ENCODE peak calls at places on chromosomes 3 and 15, in eight cellular contexts. One of them, this sample, is unnamed.

GRCh38 chr3:147886889-147887288 is 477.7 kb downstream of the ZIC1 start:
- DNase-seq in mammary epithelial cell: no peak
- DNase-seq in HL-60: no peak
- DNase-seq in suprapubic skin: no peak
- DNase-seq in PC-9: no peak
- DNase-seq in astrocyte: no peak
- DNase-seq in AG10803: no peak
- DNase-seq in heart left ventricle: no peak
- DNase-seq in this sample: no peak

GRCh38 chr3:46670891-46671427 is 22.5 kb downstream of the ALS2CL start:
- DNase-seq in HL-60: no peak
- DNase-seq in suprapubic skin: peak
- DNase-seq in AG10803: no peak
- DNase-seq in heart left ventricle: no peak
- DNase-seq in PC-9: no peak
- DNase-seq in astrocyte: no peak
- DNase-seq in mammary epithelial cell: no peak
- DNase-seq in this sample: peak

GRCh38 chr15:77525411-77525811 is 104.7 kb downstream of the HMG20A start:
- DNase-seq in HL-60: no peak
- DNase-seq in PC-9: no peak
- DNase-seq in astrocyte: no peak
- DNase-seq in mammary epithelial cell: no peak
- DNase-seq in AG10803: no peak
- DNase-seq in suprapubic skin: peak
- DNase-seq in heart left ventricle: no peak
- DNase-seq in this sample: peak

GRCh38 chr15:75203908-75204263 is 2.2 kb downstream of the C15orf39 start:
- DNase-seq in PC-9: no peak
- DNase-seq in mammary epithelial cell: no peak
- DNase-seq in suprapubic skin: no peak
- DNase-seq in HL-60: no peak
- DNase-seq in AG10803: no peak
- DNase-seq in heart left ventricle: no peak
- DNase-seq in astrocyte: no peak
- DNase-seq in this sample: no peak

GRCh38 chr3:64108784-64109317 is 85.6 kb upstream of the PSMD6 start:
- DNase-seq in mammary epithelial cell: no peak
- DNase-seq in HL-60: no peak
- DNase-seq in suprapubic skin: no peak
- DNase-seq in astrocyte: no peak
- DNase-seq in heart left ventricle: no peak
- DNase-seq in AG10803: no peak
- DNase-seq in PC-9: no peak
- DNase-seq in this sample: no peak

GRCh38 chr15:98873441-98874218 is 134.0 kb downstream of the PGPEP1L start:
- DNase-seq in heart left ventricle: no peak
- DNase-seq in HL-60: peak
- DNase-seq in astrocyte: peak
- DNase-seq in PC-9: peak
- DNase-seq in suprapubic skin: no peak
- DNase-seq in AG10803: peak
- DNase-seq in mammary epithelial cell: peak
- DNase-seq in this sample: peak

GRCh38 chr3:32856355-32856889 is 38.6 kb downstream of the TRIM71 start:
- DNase-seq in PC-9: peak
- DNase-seq in mammary epithelial cell: no peak
- DNase-seq in AG10803: no peak
- DNase-seq in astrocyte: no peak
- DNase-seq in suprapubic skin: no peak
- DNase-seq in heart left ventricle: no peak
- DNase-seq in HL-60: no peak
- DNase-seq in this sample: no peak

GRCh38 chr15:63876085-63876662 is 42.4 kb upstream of the HERC1 start:
- DNase-seq in AG10803: no peak
- DNase-seq in heart left ventricle: no peak
- DNase-seq in suprapubic skin: no peak
- DNase-seq in astrocyte: no peak
- DNase-seq in HL-60: no peak
- DNase-seq in mammary epithelial cell: no peak
- DNase-seq in PC-9: no peak
- DNase-seq in this sample: peak

GRCh38 chr3:30581982-30582381 is 24.4 kb upstream of the TGFBR2 start:
- DNase-seq in PC-9: no peak
- DNase-seq in AG10803: no peak
- DNase-seq in astrocyte: no peak
- DNase-seq in mammary epithelial cell: no peak
- DNase-seq in suprapubic skin: no peak
- DNase-seq in heart left ventricle: no peak
- DNase-seq in HL-60: no peak
- DNase-seq in this sample: no peak

GRCh38 chr3:14475601-14476000 is 64.5 kb downstream of the GRIP2 start:
- DNase-seq in astrocyte: no peak
- DNase-seq in suprapubic skin: no peak
- DNase-seq in HL-60: no peak
- DNase-seq in AG10803: no peak
- DNase-seq in heart left ventricle: no peak
- DNase-seq in mammary epithelial cell: no peak
- DNase-seq in PC-9: no peak
- DNase-seq in this sample: no peak

GRCh38 chr3:49713336-49714105 is 6.0 kb downstream of the AMIGO3 start:
- DNase-seq in AG10803: no peak
- DNase-seq in PC-9: no peak
- DNase-seq in heart left ventricle: no peak
- DNase-seq in mammary epithelial cell: no peak
- DNase-seq in HL-60: no peak
- DNase-seq in astrocyte: no peak
- DNase-seq in suprapubic skin: no peak
- DNase-seq in this sample: peak

GRCh38 chr3:170095771-170096170 is 58.0 kb downstream of the GPR160 start:
- DNase-seq in HL-60: no peak
- DNase-seq in mammary epithelial cell: peak
- DNase-seq in astrocyte: no peak
- DNase-seq in suprapubic skin: no peak
- DNase-seq in AG10803: no peak
- DNase-seq in heart left ventricle: no peak
- DNase-seq in PC-9: no peak
- DNase-seq in this sample: no peak

GRCh38 chr15:48010321-48010720 is 110.5 kb upstream of the SLC24A5 start:
- DNase-seq in PC-9: no peak
- DNase-seq in AG10803: no peak
- DNase-seq in astrocyte: no peak
- DNase-seq in mammary epithelial cell: no peak
- DNase-seq in suprapubic skin: no peak
- DNase-seq in heart left ventricle: no peak
- DNase-seq in HL-60: no peak
- DNase-seq in this sample: no peak

GRCh38 chr3:46334911-46335478 is 18.9 kb upstream of the CCR2 start:
- DNase-seq in heart left ventricle: no peak
- DNase-seq in suprapubic skin: no peak
- DNase-seq in astrocyte: peak
- DNase-seq in PC-9: peak
- DNase-seq in mammary epithelial cell: peak
- DNase-seq in AG10803: peak
- DNase-seq in HL-60: no peak
- DNase-seq in this sample: no peak

GRCh38 chr15:76341366-76342045 is 4.9 kb downstream of the ISL2 start:
- DNase-seq in suprapubic skin: no peak
- DNase-seq in AG10803: no peak
- DNase-seq in heart left ventricle: no peak
- DNase-seq in astrocyte: no peak
- DNase-seq in mammary epithelial cell: no peak
- DNase-seq in HL-60: no peak
- DNase-seq in PC-9: no peak
- DNase-seq in this sample: peak

GRCh38 chr3:99817047-99817436 is 620 bp upstream of the CMSS1 start:
- DNase-seq in astrocyte: no peak
- DNase-seq in HL-60: peak
- DNase-seq in PC-9: no peak
- DNase-seq in AG10803: no peak
- DNase-seq in suprapubic skin: peak
- DNase-seq in heart left ventricle: no peak
- DNase-seq in mammary epithelial cell: no peak
- DNase-seq in this sample: no peak

GRCh38 chr3:99818818-99819217 is 1.2 kb downstream of the CMSS1 start:
- DNase-seq in heart left ventricle: no peak
- DNase-seq in AG10803: no peak
- DNase-seq in PC-9: no peak
- DNase-seq in suprapubic skin: no peak
- DNase-seq in HL-60: no peak
- DNase-seq in mammary epithelial cell: no peak
- DNase-seq in astrocyte: no peak
- DNase-seq in this sample: no peak

GRCh38 chr3:99817437-99818240 is at the start of gene CMSS1:
- DNase-seq in HL-60: peak
- DNase-seq in PC-9: peak
- DNase-seq in AG10803: peak
- DNase-seq in astrocyte: peak
- DNase-seq in mammary epithelial cell: peak
- DNase-seq in heart left ventricle: peak
- DNase-seq in suprapubic skin: peak
- DNase-seq in this sample: peak
- TF ChIP-seq CTCF in HL-60: no peak
- TF ChIP-seq CTCF in PC-9: peak
- TF ChIP-seq CTCF in AG10803: peak
- TF ChIP-seq CTCF in astrocyte: peak
- TF ChIP-seq CTCF in mammary epithelial cell: no peak
- TF ChIP-seq CTCF in heart left ventricle: no peak
- TF ChIP-seq CTCF in suprapubic skin: no peak
- TF ChIP-seq CTCF in this sample: no peak

GRCh38 chr3:12316253-12316652 is 27.4 kb downstream of the PPARG start:
- DNase-seq in AG10803: no peak
- DNase-seq in suprapubic skin: no peak
- DNase-seq in heart left ventricle: no peak
- DNase-seq in HL-60: no peak
- DNase-seq in mammary epithelial cell: no peak
- DNase-seq in astrocyte: no peak
- DNase-seq in PC-9: no peak
- DNase-seq in this sample: no peak
- H3K4me3 ChIP-seq in AG10803: no peak
- H3K4me3 ChIP-seq in suprapubic skin: no peak
- H3K4me3 ChIP-seq in heart left ventricle: no peak
- H3K4me3 ChIP-seq in HL-60: no peak
- H3K4me3 ChIP-seq in mammary epithelial cell: no peak
- H3K4me3 ChIP-seq in astrocyte: peak
- H3K4me3 ChIP-seq in PC-9: no peak
- H3K4me3 ChIP-seq in this sample: no peak

GRCh38 chr15:82045179-82045891 is 483 bp downstream of the MEX3B start:
- DNase-seq in HL-60: no peak
- DNase-seq in AG10803: peak
- DNase-seq in astrocyte: peak
- DNase-seq in heart left ventricle: peak
- DNase-seq in PC-9: no peak
- DNase-seq in mammary epithelial cell: peak
- DNase-seq in suprapubic skin: peak
- DNase-seq in this sample: peak

GRCh38 chr15:82045892-82046667 is at the start of gene MEX3B:
- DNase-seq in AG10803: peak
- DNase-seq in astrocyte: peak
- DNase-seq in PC-9: peak
- DNase-seq in mammary epithelial cell: peak
- DNase-seq in heart left ventricle: peak
- DNase-seq in suprapubic skin: peak
- DNase-seq in HL-60: peak
- DNase-seq in this sample: peak

GRCh38 chr15:82048809-82049208 is 3.0 kb upstream of the MEX3B start:
- DNase-seq in suprapubic skin: no peak
- DNase-seq in heart left ventricle: no peak
- DNase-seq in mammary epithelial cell: no peak
- DNase-seq in AG10803: no peak
- DNase-seq in PC-9: no peak
- DNase-seq in astrocyte: no peak
- DNase-seq in HL-60: no peak
- DNase-seq in this sample: peak

GRCh38 chr15:82046668-82047492 is 1.1 kb upstream of the MEX3B start:
- DNase-seq in astrocyte: peak
- DNase-seq in PC-9: peak
- DNase-seq in mammary epithelial cell: peak
- DNase-seq in HL-60: peak
- DNase-seq in AG10803: peak
- DNase-seq in suprapubic skin: peak
- DNase-seq in heart left ventricle: peak
- DNase-seq in this sample: peak

GRCh38 chr15:82047493-82048446 is 2.0 kb upstream of the MEX3B start:
- DNase-seq in mammary epithelial cell: peak
- DNase-seq in HL-60: peak
- DNase-seq in heart left ventricle: peak
- DNase-seq in astrocyte: peak
- DNase-seq in AG10803: no peak
- DNase-seq in PC-9: no peak
- DNase-seq in suprapubic skin: no peak
- DNase-seq in this sample: no peak
- TF ChIP-seq CTCF in mammary epithelial cell: no peak
- TF ChIP-seq CTCF in HL-60: no peak
- TF ChIP-seq CTCF in heart left ventricle: no peak
- TF ChIP-seq CTCF in astrocyte: no peak
- TF ChIP-seq CTCF in AG10803: no peak
- TF ChIP-seq CTCF in PC-9: no peak
- TF ChIP-seq CTCF in suprapubic skin: no peak
- TF ChIP-seq CTCF in this sample: peak

DNA sequence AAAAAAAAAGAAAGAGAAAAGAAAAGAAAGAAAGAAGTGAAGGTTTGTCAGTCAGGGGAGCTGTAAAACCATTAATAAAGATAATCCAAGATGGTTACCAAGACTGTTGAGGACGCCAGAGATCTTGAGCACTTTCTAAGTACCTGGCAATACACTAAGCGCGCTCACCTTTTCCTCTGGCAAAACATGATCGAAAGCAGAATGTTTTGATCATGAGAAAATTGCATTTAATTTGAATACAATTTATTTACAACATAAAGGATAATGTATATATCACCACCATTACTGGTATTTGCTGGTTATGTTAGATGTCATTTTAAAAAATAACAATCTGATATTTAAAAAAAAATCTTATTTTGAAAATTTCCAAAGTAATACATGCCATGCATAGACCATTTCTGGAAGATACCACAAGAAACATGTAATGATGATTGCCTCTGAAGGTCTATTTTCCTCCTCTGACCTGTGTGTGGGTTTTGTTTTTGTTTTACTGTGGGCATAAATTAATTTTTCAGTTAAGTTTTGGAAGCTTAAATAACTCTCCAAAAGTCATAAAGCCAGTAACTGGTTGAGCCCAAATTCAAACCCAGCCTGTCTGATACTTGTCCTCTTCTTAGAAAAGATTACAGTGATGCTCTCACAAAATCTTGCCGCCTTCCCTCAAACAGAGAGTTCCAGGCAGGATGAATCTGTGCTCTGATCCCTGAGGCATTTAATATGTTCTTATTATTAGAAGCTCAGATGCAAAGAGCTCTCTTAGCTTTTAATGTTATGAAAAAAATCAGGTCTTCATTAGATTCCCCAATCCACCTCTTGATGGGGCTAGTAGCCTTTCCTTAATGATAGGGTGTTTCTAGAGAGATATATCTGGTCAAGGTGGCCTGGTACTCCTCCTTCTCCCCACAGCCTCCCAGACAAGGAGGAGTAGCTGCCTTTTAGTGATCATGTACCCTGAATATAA is 2.0 kb downstream of the B2M start:
- DNase-seq in suprapubic skin: no peak
- DNase-seq in AG10803: peak
- DNase-seq in PC-9: no peak
- DNase-seq in astrocyte: peak
- DNase-seq in mammary epithelial cell: peak
- DNase-seq in heart left ventricle: no peak
- DNase-seq in HL-60: no peak
- DNase-seq in this sample: no peak
- H3K4me3 ChIP-seq in suprapubic skin: peak
- H3K4me3 ChIP-seq in AG10803: peak
- H3K4me3 ChIP-seq in PC-9: peak
- H3K4me3 ChIP-seq in astrocyte: peak
- H3K4me3 ChIP-seq in mammary epithelial cell: peak
- H3K4me3 ChIP-seq in heart left ventricle: peak
- H3K4me3 ChIP-seq in HL-60: peak
- H3K4me3 ChIP-seq in this sample: peak